ENCODE peak calls at places on chromosomes 7 and 10, in eight cellular contexts. X is neural progenitor cell, G is OCI-LY7, M is GM23248, Z is GM23338, A is SK-N-SH, R is PC-3, E is HCT116. T is an unnamed sample.

GRCh38 chr10:52758406-52758805 is 14.2 kb downstream of the MBL2 start:
- DNase-seq in R (no peak), E (no peak), A (no peak), X (no peak), M (no peak), G (no peak), Z (no peak), T (no peak)

GRCh38 chr10:84626688-84627087 is 298.3 kb downstream of the CCSER2 start:
- DNase-seq in X (no peak), E (no peak), A (no peak), Z (no peak), R (no peak), G (no peak), M (no peak), T (no peak)

GRCh38 chr10:3248526-3249255 is 76.1 kb upstream of the PITRM1 start:
- DNase-seq in X (no peak), M (peak), R (peak), E (peak), Z (no peak), A (no peak), G (no peak), T (peak)

GRCh38 chr10:119859422-119860258 is 13.0 kb downstream of the MCMBP start:
- DNase-seq in R (peak), G (peak), M (peak), Z (peak), A (peak), X (peak), E (peak), T (peak)

GRCh38 chr10:59709472-59710125 is at the start of gene SLC16A9:
- DNase-seq in X (peak), M (peak), G (no peak), R (peak), Z (peak), E (peak), A (peak), T (peak)

GRCh38 chr10:126609566-126609965 is 60.9 kb downstream of the C10orf90 start:
- DNase-seq in M (no peak), E (no peak), G (no peak), Z (no peak), R (no peak), X (no peak), A (no peak), T (no peak)

GRCh38 chr10:17547026-17547425 is 70.1 kb downstream of the HACD1 start:
- DNase-seq in X (peak), E (no peak), Z (no peak), G (no peak), R (no peak), A (no peak), M (no peak), T (no peak)

GRCh38 chr10:110901954-110902819 is 16.8 kb downstream of the BBIP1 start:
- DNase-seq in G (no peak), R (peak), X (no peak), M (peak), E (peak), Z (no peak), A (no peak), T (peak)

GRCh38 chr7:4725014-4725951 is 43.2 kb downstream of the FOXK1 start:
- DNase-seq in Z (peak), X (peak), A (peak), R (peak), E (no peak), G (no peak), M (peak), T (no peak)

GRCh38 chr7:100430450-100431285 is 1.0 kb downstream of the MEPCE start:
- DNase-seq in E (no peak), M (peak), A (peak), Z (peak), X (peak), G (no peak), R (no peak), T (no peak)

GRCh38 chr10:86293323-86293840 is 73.2 kb downstream of the GRID1 start:
- DNase-seq in Z (peak), G (no peak), X (no peak), A (peak), R (no peak), M (no peak), E (no peak), T (no peak)

GRCh38 chr10:11880169-11881027 is 57.2 kb downstream of the PROSER2 start:
- DNase-seq in R (no peak), E (no peak), X (no peak), G (no peak), Z (peak), M (no peak), A (no peak), T (no peak)
- TF ChIP-seq EZH2phosphoT487 in R (no peak), E (no peak), X (no peak), G (no peak), Z (no peak), M (no peak), A (no peak), T (no peak)

GRCh38 chr7:138982204-138982623 is 1.0 kb upstream of the KIAA1549 start:
- DNase-seq in Z (no peak), E (no peak), A (no peak), M (peak), X (no peak), G (no peak), R (no peak), T (peak)
- H3K4me3 ChIP-seq in Z (peak), E (peak), A (peak), M (peak), X (peak), G (no peak), R (peak), T (peak)

GRCh38 chr7:121286186-121286585 is 42.6 kb upstream of the WNT16 start:
- DNase-seq in Z (no peak), E (no peak), G (no peak), X (no peak), M (no peak), R (no peak), A (no peak), T (no peak)
- TF ChIP-seq EZH2phosphoT487 in Z (no peak), E (no peak), G (no peak), X (no peak), M (no peak), R (no peak), A (no peak), T (no peak)

DNA sequence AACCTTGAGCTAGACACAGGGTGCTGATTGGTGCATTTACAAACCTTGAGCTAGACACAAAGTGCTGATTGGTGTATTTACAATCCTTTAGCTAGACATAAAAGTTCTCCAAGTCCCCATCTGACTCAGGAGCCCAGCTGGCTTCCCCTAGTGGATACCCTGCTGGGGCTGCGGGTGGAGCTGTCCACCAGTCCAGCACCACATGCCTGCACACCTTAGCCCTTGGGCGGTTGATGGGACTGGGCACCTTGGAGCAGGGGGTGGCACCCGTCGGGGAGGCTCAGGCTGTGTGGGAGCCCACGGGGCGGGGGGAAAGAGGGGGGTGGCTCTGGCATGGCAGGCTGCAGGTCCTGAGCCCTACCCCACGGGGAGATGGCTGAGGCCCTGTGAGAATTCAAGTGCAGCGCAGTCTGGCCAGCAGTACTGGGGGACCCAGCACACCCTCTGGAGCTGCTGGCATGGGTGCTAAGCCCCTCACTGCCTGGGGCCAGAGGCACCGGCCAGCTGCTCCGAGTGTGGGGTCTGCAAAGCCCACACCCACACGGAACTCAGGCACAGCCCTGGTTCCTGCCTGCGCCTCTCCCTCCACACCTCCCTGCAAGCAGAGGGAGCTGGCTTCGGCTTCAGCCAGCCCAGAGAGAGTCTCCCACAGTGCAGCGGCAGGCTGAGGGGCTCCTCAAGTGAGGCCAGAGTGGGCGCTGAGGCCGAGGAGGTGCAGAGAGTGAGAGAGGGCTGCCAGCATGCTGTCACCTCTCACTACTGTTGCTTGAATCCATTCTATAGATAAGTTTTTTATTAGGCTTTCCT is 369.8 kb upstream of the SMIM30 start:
- DNase-seq in Z (no peak), M (no peak), E (no peak), X (no peak), A (no peak), R (no peak), G (no peak), T (no peak)
- H3K4me3 ChIP-seq in Z (no peak), M (no peak), E (no peak), X (no peak), A (no peak), R (no peak), G (no peak), T (no peak)

GRCh38 chr7:50937727-50938126 is 155.0 kb upstream of the GRB10 start:
- DNase-seq in E (no peak), G (no peak), R (no peak), Z (no peak), A (no peak), X (no peak), M (no peak), T (no peak)
- TF ChIP-seq EZH2phosphoT487 in E (no peak), G (no peak), R (no peak), Z (no peak), A (no peak), X (no peak), M (no peak), T (no peak)

GRCh38 chr7:32299133-32299702 is 191.0 kb downstream of the LSM5 start:
- DNase-seq in X (peak), Z (peak), A (no peak), R (no peak), G (no peak), M (no peak), E (no peak), T (peak)
- H3K4me3 ChIP-seq in X (peak), Z (peak), A (peak), R (no peak), G (no peak), M (peak), E (no peak), T (peak)

T was measured in hepatocyte.